ENCODE peak calls at places on chromosomes 4 and X, in seven cellular contexts. One of them, this sample, is unnamed.

GRCh38 chr4:168461821-168462220 is 18.5 kb downstream of the DDX60L start:
- DNase-seq in H9: no peak
- DNase-seq in IMR-90: peak
- DNase-seq in mesenchymal stem cell: no peak
- DNase-seq in mesendoderm: no peak
- DNase-seq in trophoblast cell: no peak
- DNase-seq in H1: no peak
- DNase-seq in this sample: no peak

GRCh38 chr4:53587123-53587522 is 4.2 kb downstream of the LNX1 start:
- DNase-seq in H9: no peak
- DNase-seq in IMR-90: no peak
- DNase-seq in mesenchymal stem cell: no peak
- DNase-seq in mesendoderm: no peak
- DNase-seq in trophoblast cell: no peak
- DNase-seq in H1: no peak
- DNase-seq in this sample: no peak

GRCh38 chrX:39859991-39860861 is 237.5 kb downstream of the BCOR start:
- DNase-seq in H9: peak
- DNase-seq in IMR-90: peak
- DNase-seq in mesenchymal stem cell: peak
- DNase-seq in mesendoderm: peak
- DNase-seq in trophoblast cell: peak
- DNase-seq in H1: peak
- DNase-seq in this sample: peak

GRCh38 chr4:1494416-1495315 is 88.4 kb upstream of the NKX1-1 start:
- DNase-seq in H9: no peak
- DNase-seq in IMR-90: no peak
- DNase-seq in mesenchymal stem cell: no peak
- DNase-seq in mesendoderm: no peak
- DNase-seq in trophoblast cell: no peak
- DNase-seq in H1: no peak
- DNase-seq in this sample: no peak

GRCh38 chrX:68717663-68718442 is 70.4 kb downstream of the STARD8 start:
- DNase-seq in H9: no peak
- DNase-seq in IMR-90: no peak
- DNase-seq in mesenchymal stem cell: no peak
- DNase-seq in mesendoderm: no peak
- DNase-seq in trophoblast cell: no peak
- DNase-seq in H1: no peak
- DNase-seq in this sample: no peak

GRCh38 chrX:85627363-85627762 is 247.9 kb upstream of the POF1B start:
- DNase-seq in H9: no peak
- DNase-seq in IMR-90: peak
- DNase-seq in mesenchymal stem cell: no peak
- DNase-seq in mesendoderm: peak
- DNase-seq in trophoblast cell: no peak
- DNase-seq in H1: no peak
- DNase-seq in this sample: no peak

GRCh38 chr4:95439896-95440295 is 108.9 kb downstream of the UNC5C start:
- DNase-seq in H9: no peak
- DNase-seq in IMR-90: no peak
- DNase-seq in mesenchymal stem cell: no peak
- DNase-seq in mesendoderm: peak
- DNase-seq in trophoblast cell: no peak
- DNase-seq in H1: no peak
- DNase-seq in this sample: no peak

GRCh38 chrX:130896816-130897508 is 6.0 kb downstream of the ENOX2 start:
- DNase-seq in H9: no peak
- DNase-seq in IMR-90: peak
- DNase-seq in mesenchymal stem cell: peak
- DNase-seq in mesendoderm: no peak
- DNase-seq in trophoblast cell: no peak
- DNase-seq in H1: no peak
- DNase-seq in this sample: no peak

GRCh38 chr4:75830906-75831305 is 71.3 kb downstream of the PPEF2 start:
- DNase-seq in H9: no peak
- DNase-seq in IMR-90: no peak
- DNase-seq in mesenchymal stem cell: no peak
- DNase-seq in mesendoderm: no peak
- DNase-seq in trophoblast cell: peak
- DNase-seq in H1: no peak
- DNase-seq in this sample: no peak

GRCh38 chr4:36332782-36333131 is 51.3 kb downstream of the DTHD1 start:
- DNase-seq in H9: no peak
- DNase-seq in IMR-90: no peak
- DNase-seq in mesenchymal stem cell: no peak
- DNase-seq in mesendoderm: no peak
- DNase-seq in trophoblast cell: no peak
- DNase-seq in H1: no peak
- DNase-seq in this sample: no peak

GRCh38 chrX:53287493-53288138 is 6.2 kb upstream of the IQSEC2 start:
- DNase-seq in H9: no peak
- DNase-seq in IMR-90: peak
- DNase-seq in mesenchymal stem cell: peak
- DNase-seq in mesendoderm: no peak
- DNase-seq in trophoblast cell: peak
- DNase-seq in H1: no peak
- DNase-seq in this sample: no peak
- H3K9ac ChIP-seq in H9: no peak
- H3K9ac ChIP-seq in IMR-90: no peak
- H3K9ac ChIP-seq in mesenchymal stem cell: peak
- H3K9ac ChIP-seq in mesendoderm: no peak
- H3K9ac ChIP-seq in trophoblast cell: no peak
- H3K9ac ChIP-seq in H1: no peak
- H3K9ac ChIP-seq in this sample: peak

DNA sequence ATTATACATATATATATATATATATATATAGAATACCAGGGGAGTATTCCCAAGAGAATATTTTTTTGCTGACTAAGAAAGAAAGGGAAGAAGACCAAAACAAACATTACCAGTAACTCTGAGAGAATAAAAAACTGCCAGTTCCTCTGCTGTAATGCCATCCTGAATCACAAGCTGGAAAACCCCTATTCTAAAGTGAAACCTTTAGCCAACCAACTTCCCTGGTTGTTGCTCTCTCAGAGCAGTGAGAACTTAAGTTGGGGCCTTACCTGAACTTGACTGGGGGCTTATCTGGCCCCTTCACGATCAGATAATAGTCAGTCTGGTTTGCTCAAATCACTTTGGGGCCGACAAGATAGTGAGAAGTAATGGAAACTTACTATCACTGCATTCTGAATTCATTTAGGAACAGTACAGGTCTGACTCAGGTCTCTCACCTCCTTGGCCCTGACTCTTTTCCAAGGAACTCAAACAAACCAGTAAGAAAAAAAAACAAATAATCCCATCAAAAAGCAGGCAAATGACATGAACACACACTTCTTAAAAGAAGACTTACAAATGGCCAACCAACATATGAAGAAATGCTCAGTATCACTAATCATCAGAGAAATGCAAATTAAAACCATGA is 62.5 kb downstream of the CD40LG start:
- DNase-seq in H9: no peak
- DNase-seq in IMR-90: peak
- DNase-seq in mesenchymal stem cell: peak
- DNase-seq in mesendoderm: peak
- DNase-seq in trophoblast cell: no peak
- DNase-seq in H1: no peak
- DNase-seq in this sample: no peak
- H3K23ac ChIP-seq in H9: no peak
- H3K23ac ChIP-seq in IMR-90: no peak
- H3K23ac ChIP-seq in mesenchymal stem cell: no peak
- H3K23ac ChIP-seq in mesendoderm: no peak
- H3K23ac ChIP-seq in trophoblast cell: no peak
- H3K23ac ChIP-seq in H1: no peak
- H3K23ac ChIP-seq in this sample: no peak

GRCh38 chr4:17029964-17030363 is 131.5 kb upstream of the LDB2 start:
- DNase-seq in H9: no peak
- DNase-seq in IMR-90: no peak
- DNase-seq in mesenchymal stem cell: peak
- DNase-seq in mesendoderm: no peak
- DNase-seq in trophoblast cell: no peak
- DNase-seq in H1: no peak
- DNase-seq in this sample: no peak
- H3K9ac ChIP-seq in H9: no peak
- H3K9ac ChIP-seq in IMR-90: no peak
- H3K9ac ChIP-seq in mesenchymal stem cell: peak
- H3K9ac ChIP-seq in mesendoderm: no peak
- H3K9ac ChIP-seq in trophoblast cell: no peak
- H3K9ac ChIP-seq in H1: no peak
- H3K9ac ChIP-seq in this sample: no peak

GRCh38 chrX:3046253-3046909 is 5.1 kb downstream of the ARSF start:
- DNase-seq in H9: no peak
- DNase-seq in IMR-90: no peak
- DNase-seq in mesenchymal stem cell: peak
- DNase-seq in mesendoderm: no peak
- DNase-seq in trophoblast cell: peak
- DNase-seq in H1: no peak
- DNase-seq in this sample: no peak

GRCh38 chrX:3044196-3044595 is 2.9 kb downstream of the ARSF start:
- DNase-seq in H9: no peak
- DNase-seq in IMR-90: no peak
- DNase-seq in mesenchymal stem cell: no peak
- DNase-seq in mesendoderm: no peak
- DNase-seq in trophoblast cell: no peak
- DNase-seq in H1: no peak
- DNase-seq in this sample: no peak

DNA sequence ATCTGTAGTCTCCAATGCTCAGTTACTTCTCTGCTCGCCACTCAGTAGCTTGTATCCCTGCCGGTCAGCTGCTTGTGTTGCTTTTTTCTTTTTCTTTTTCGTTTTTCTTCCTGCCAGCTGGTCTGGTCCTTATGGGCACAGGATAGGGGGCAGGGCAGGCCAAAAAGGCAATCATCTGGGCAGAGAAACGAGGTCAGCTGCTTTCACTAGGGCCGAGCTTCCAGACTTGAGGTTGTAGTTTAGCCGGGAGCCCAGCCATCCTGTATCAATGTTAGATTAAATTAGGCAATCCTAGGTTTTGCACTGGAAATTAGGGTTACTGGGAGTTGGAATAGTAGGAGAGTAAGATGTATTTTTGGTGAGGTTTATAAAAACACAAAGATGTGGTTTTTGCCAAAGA is 3.4 kb downstream of the ARSF start:
- DNase-seq in H9: no peak
- DNase-seq in IMR-90: no peak
- DNase-seq in mesenchymal stem cell: no peak
- DNase-seq in mesendoderm: no peak
- DNase-seq in trophoblast cell: no peak
- DNase-seq in H1: no peak
- DNase-seq in this sample: no peak
- H3K23ac ChIP-seq in H9: no peak
- H3K23ac ChIP-seq in IMR-90: no peak
- H3K23ac ChIP-seq in mesenchymal stem cell: no peak
- H3K23ac ChIP-seq in mesendoderm: no peak
- H3K23ac ChIP-seq in trophoblast cell: no peak
- H3K23ac ChIP-seq in H1: no peak
- H3K23ac ChIP-seq in this sample: no peak

GRCh38 chrX:120426599-120426998 is 42.5 kb downstream of the LAMP2 start:
- DNase-seq in H9: no peak
- DNase-seq in IMR-90: peak
- DNase-seq in mesenchymal stem cell: no peak
- DNase-seq in mesendoderm: no peak
- DNase-seq in trophoblast cell: no peak
- DNase-seq in H1: no peak
- DNase-seq in this sample: no peak

GRCh38 chrX:120428309-120428708 is 40.8 kb downstream of the LAMP2 start:
- DNase-seq in H9: no peak
- DNase-seq in IMR-90: no peak
- DNase-seq in mesenchymal stem cell: peak
- DNase-seq in mesendoderm: peak
- DNase-seq in trophoblast cell: no peak
- DNase-seq in H1: no peak
- DNase-seq in this sample: no peak

DNA sequence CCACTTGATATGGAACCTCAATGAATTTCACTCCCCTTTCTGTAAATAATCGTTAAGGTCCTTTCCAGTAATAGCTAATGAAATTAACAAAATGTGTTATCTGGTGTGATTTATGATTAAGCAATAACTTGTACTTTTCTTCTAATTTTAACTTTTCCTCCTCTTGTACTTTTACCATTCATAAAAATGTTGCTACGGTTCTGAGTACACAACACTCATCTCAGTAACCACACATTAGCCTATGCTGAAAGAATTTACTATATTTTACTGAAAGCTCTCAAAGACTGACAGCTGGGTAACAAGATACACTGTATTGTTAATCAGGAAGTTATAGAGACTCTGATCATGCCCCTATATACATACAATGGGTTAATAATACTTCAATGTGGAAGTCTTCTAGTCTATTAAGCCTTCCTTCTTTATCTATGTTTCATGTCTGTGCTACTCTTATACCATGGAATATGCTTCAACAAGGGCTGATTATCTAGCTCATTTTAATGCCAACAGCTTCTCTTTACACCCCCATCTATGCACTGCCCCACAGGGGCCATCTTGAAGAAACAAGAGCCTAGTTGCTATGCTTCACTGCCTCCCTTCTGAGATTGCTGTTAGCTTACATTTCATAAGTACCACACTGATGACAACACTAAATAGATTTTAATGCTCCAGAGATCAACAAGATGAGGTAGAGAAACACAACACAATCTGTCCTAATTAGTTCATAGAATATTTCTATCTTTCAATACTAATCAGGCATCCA is 39.1 kb downstream of the LAMP2 start:
- DNase-seq in H9: no peak
- DNase-seq in IMR-90: no peak
- DNase-seq in mesenchymal stem cell: no peak
- DNase-seq in mesendoderm: no peak
- DNase-seq in trophoblast cell: no peak
- DNase-seq in H1: no peak
- DNase-seq in this sample: no peak
- H3K9ac ChIP-seq in H9: no peak
- H3K9ac ChIP-seq in IMR-90: no peak
- H3K9ac ChIP-seq in mesenchymal stem cell: no peak
- H3K9ac ChIP-seq in mesendoderm: no peak
- H3K9ac ChIP-seq in trophoblast cell: no peak
- H3K9ac ChIP-seq in H1: no peak
- H3K9ac ChIP-seq in this sample: no peak

DNA sequence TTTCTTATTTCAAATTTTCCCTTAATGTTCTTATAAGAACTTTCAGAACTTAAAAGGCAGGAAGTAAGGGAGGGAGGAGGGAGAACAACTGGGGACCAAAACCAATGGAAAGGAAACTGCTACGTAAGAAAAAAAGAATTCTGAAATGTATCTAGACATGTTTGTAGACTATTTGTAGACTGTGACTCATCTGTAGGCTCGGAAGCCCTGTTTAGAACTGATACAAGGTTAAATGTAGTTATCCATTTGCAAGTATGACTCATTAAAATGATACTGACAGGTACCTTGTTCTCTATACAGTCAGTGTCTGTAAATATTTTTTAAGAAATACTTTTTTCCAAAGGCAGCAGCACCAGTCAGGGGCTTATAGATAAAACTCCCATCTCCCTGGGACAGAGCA is 202.0 kb downstream of the DHX15 start:
- DNase-seq in H9: no peak
- DNase-seq in IMR-90: peak
- DNase-seq in mesenchymal stem cell: peak
- DNase-seq in mesendoderm: no peak
- DNase-seq in trophoblast cell: no peak
- DNase-seq in H1: no peak
- DNase-seq in this sample: no peak
- H3K23ac ChIP-seq in H9: no peak
- H3K23ac ChIP-seq in IMR-90: no peak
- H3K23ac ChIP-seq in mesenchymal stem cell: no peak
- H3K23ac ChIP-seq in mesendoderm: no peak
- H3K23ac ChIP-seq in trophoblast cell: no peak
- H3K23ac ChIP-seq in H1: no peak
- H3K23ac ChIP-seq in this sample: no peak